ENCODE peak calls at places on chromosomes 2 and 18, in four cellular contexts. F is right atrium auricular region, S is fibroblast of mammary gland, R is tibial artery. I is an unnamed sample.

GRCh38 chr18:79164696-79165095 is 95.5 kb downstream of the ATP9B start:
- DNase-seq in S (no peak), F (no peak), R (no peak), I (no peak)

GRCh38 chr18:59353079-59353680 is 5.9 kb downstream of the LMAN1 start:
- DNase-seq in S (no peak), F (no peak), R (no peak), I (no peak)

GRCh38 chr2:188965147-188965546 is 9.0 kb upstream of the COL3A1 start:
- DNase-seq in F (no peak), S (no peak), R (no peak), I (no peak)

GRCh38 chr2:164657129-164657528 is 35.8 kb upstream of the GRB14 start:
- DNase-seq in F (no peak), R (no peak), S (peak), I (no peak)

GRCh38 chr2:198368089-198368488 is 563.7 kb downstream of the PLCL1 start:
- DNase-seq in S (no peak), R (no peak), F (no peak), I (no peak)

GRCh38 chr18:6718255-6718654 is 11.3 kb upstream of the ARHGAP28 start:
- DNase-seq in S (no peak), F (no peak), R (no peak), I (no peak)

GRCh38 chr2:39805936-39806608 is 27.0 kb upstream of the THUMPD2 start:
- DNase-seq in S (peak), R (no peak), F (no peak), I (no peak)

GRCh38 chr2:235500761-235501662 is 7.2 kb downstream of the AGAP1 start:
- DNase-seq in R (no peak), F (no peak), S (peak), I (no peak)

GRCh38 chr2:63755980-63756379 is 85.7 kb upstream of the UGP2 start:
- DNase-seq in S (peak), F (no peak), R (no peak), I (no peak)

GRCh38 chr18:58359226-58360019 is 269.5 kb downstream of the ALPK2 start:
- DNase-seq in S (peak), F (no peak), R (no peak), I (no peak)

GRCh38 chr2:124520953-124521352 is 495.9 kb downstream of the CNTNAP5 start:
- DNase-seq in R (no peak), S (no peak), F (no peak), I (no peak)

GRCh38 chr18:30160124-30160523 is 882.4 kb downstream of the DSC3 start:
- DNase-seq in S (no peak), R (no peak), F (no peak), I (no peak)

GRCh38 chr18:11147371-11147860 is 2.0 kb downstream of the PIEZO2 start:
- DNase-seq in S (no peak), F (no peak), R (no peak), I (no peak)

GRCh38 chr2:173572848-173573247 is 218.2 kb downstream of the CDCA7 start:
- DNase-seq in S (no peak), F (no peak), R (no peak), I (no peak)

GRCh38 chr2:234191819-234192407 is 141.4 kb downstream of the SPP2 start:
- DNase-seq in S (peak), F (no peak), R (no peak), I (no peak)

GRCh38 chr2:53913721-53914120 is 54.0 kb upstream of the GPR75 start:
- DNase-seq in R (no peak), F (no peak), S (peak), I (no peak)

GRCh38 chr2:33181466-33181865 is 234.7 kb downstream of the LTBP1 start:
- DNase-seq in S (no peak), F (no peak), R (no peak), I (no peak)

GRCh38 chr2:149826471-149827125 is 239.0 kb upstream of the MMADHC start:
- DNase-seq in S (peak), F (no peak), R (no peak), I (no peak)

GRCh38 chr2:168348076-168348475 is 100.7 kb upstream of the STK39 start:
- DNase-seq in S (peak), R (no peak), F (no peak), I (no peak)

GRCh38 chr2:48414980-48415764 is 114.8 kb upstream of the STON1 start:
- DNase-seq in S (peak), R (no peak), F (no peak), I (no peak)

GRCh38 chr2:65630643-65631042 is 198.2 kb upstream of the SPRED2 start:
- DNase-seq in S (peak), F (no peak), R (no peak), I (no peak)

GRCh38 chr2:99085400-99085799 is 56.1 kb upstream of the C2orf15 start:
- DNase-seq in F (no peak), R (no peak), S (peak), I (no peak)

GRCh38 chr2:165863816-165864221 is 69.8 kb upstream of the GALNT3 start:
- DNase-seq in F (no peak), S (no peak), R (no peak), I (no peak)

GRCh38 chr2:165852394-165852793 is 58.3 kb upstream of the GALNT3 start:
- DNase-seq in S (no peak), F (no peak), R (no peak), I (no peak)

DNA sequence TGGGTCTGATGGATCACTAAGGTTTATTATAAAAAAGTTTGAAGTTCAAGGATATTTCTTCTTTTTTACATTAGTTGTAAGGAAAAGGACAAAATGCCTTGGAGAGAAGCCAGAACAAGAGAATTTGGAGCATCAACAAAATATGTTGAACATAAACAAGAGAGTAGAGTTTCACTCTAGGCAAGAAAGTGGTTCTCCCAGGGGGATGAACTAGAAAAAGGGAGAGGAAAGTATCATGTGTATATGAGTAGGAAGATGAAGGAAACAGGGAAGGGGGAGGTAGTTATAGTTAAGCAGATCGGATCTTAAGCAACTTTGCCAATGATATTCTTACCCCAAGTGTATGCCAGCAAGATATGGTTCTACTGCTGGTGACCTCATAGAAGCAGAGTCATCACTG is 63.8 kb upstream of the GALNT3 start:
- DNase-seq in R (no peak), S (peak), F (no peak), I (no peak)
- TF ChIP-seq CTCF in R (no peak), S (no peak), F (no peak), I (no peak)

GRCh38 chr2:35873921-35874320 is 481.7 kb upstream of the CRIM1 start:
- DNase-seq in F (no peak), S (no peak), R (no peak), I (no peak)

GRCh38 chr2:35871672-35872071 is 483.9 kb upstream of the CRIM1 start:
- DNase-seq in S (peak), F (no peak), R (no peak), I (no peak)
- TF ChIP-seq CTCF in S (peak), F (no peak), R (no peak), I (peak)

GRCh38 chr18:71784777-71785176 is 759.4 kb downstream of the CBLN2 start:
- DNase-seq in R (no peak), F (no peak), S (peak), I (no peak)
- TF ChIP-seq CTCF in R (no peak), F (no peak), S (peak), I (peak)

GRCh38 chr2:227774895-227775842 is 29.5 kb downstream of the SCYGR8 start:
- DNase-seq in F (no peak), R (no peak), S (no peak), I (peak)

GRCh38 chr2:227772197-227772661 is 26.5 kb downstream of the SCYGR8 start:
- DNase-seq in F (no peak), R (no peak), S (no peak), I (no peak)

GRCh38 chr2:227772932-227773331 is 27.2 kb downstream of the SCYGR8 start:
- DNase-seq in S (no peak), F (no peak), R (no peak), I (no peak)

GRCh38 chr2:227774011-227774624 is 28.4 kb downstream of the SCYGR8 start:
- DNase-seq in S (no peak), F (no peak), R (no peak), I (peak)
- TF ChIP-seq CTCF in S (no peak), F (no peak), R (no peak), I (no peak)

GRCh38 chr2:128028668-128029054 is 802 bp upstream of the SAP130 start:
- DNase-seq in R (no peak), S (peak), F (no peak), I (no peak)
- TF ChIP-seq CTCF in R (no peak), S (no peak), F (no peak), I (no peak)

DNA sequence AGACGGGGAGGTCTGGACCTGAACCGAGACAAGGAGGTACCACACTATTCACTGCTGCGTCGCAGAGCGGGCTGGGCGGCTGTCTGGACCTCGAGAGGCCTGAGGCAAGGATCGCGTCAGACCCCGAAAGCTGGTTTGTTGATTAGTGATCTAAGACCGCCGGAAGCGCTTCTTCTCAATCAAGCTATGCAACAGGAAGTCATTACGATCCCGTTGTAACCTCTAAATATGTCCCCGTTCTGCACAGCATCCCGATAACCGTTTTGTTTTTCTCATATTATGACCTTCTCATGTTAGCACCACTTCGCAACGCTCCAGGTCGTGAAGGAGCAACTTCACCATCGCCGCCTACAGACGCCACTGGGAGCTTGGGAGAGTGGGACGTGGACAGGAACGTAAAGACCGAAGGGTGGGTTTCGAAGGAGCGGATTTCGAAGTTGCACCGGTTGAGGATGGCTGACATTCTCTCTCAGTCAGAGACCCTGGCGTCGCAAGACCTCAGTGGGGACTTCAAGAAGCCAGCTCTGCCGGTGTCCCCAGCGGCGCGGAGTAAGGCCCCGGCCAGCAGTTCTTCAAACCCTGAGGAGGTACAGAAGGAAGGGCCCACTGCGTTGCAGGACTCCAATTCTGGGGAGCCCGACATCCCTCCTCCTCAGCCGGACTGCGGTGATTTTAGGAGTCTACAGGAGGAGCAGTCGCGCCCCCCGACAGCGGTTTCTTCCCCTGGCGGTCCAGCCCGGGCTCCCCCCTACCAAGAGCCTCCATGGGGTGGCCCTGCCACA is at the start of the genes SLC4A1AP and SUPT7L:
- DNase-seq in R (peak), S (peak), F (peak), I (peak)
- TF ChIP-seq CTCF in R (no peak), S (no peak), F (no peak), I (no peak)

DNA sequence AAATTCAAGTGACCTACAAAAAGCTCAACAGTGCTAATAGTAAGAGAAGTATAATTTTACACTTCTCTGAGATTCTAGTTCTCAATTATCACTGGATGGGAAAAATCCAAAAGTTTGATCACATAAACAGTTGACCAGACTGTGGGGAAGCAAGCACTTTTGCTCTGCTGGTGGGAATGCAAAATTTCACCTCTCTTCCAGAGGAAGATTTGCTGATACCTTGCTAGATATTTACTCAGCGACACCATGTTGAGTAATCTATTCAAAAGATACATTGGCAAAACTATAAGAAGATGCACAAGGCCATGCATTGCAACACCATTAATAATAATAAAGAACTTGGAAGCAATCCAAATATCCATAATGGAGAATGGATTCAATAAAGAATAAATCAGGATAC is 204.4 kb downstream of the MREG start:
- DNase-seq in S (no peak), F (no peak), R (no peak), I (no peak)
- TF ChIP-seq CTCF in S (peak), F (no peak), R (no peak), I (peak)

DNA sequence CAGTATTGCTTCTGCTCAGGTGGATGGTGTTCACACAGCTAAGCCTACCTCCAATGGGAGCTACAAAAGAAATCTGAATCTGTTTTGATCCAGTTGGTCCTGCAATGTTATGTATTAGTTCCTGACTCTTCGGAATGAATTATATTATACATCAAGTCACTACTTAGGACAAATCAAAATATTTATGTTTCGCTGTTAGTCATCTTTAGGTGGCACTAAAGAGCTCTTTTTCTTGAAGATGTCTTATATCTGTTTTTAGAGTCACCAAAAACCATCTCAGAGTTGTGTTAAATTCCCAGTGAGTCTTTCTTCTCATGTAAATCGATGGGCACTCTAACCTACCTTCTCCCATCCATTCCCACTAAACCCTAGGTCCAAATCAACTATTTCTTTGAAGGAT is 2.2 kb downstream of the DNER start:
- DNase-seq in S (peak), F (no peak), R (no peak), I (no peak)
- TF ChIP-seq CTCF in S (peak), F (no peak), R (no peak), I (peak)

GRCh38 chr2:127355407-127356008 is 32.3 kb downstream of the MAP3K2 start:
- DNase-seq in S (peak), F (no peak), R (no peak), I (no peak)
- TF ChIP-seq CTCF in S (peak), F (peak), R (peak), I (peak)

GRCh38 chr2:241180495-241180894 is 8.0 kb upstream of the ANO7 start:
- DNase-seq in F (no peak), R (no peak), S (no peak), I (no peak)
- TF ChIP-seq CTCF in F (no peak), R (no peak), S (no peak), I (no peak)